ENCODE peak calls at places on chromosomes 5 and 9, in five cellular contexts. A is esophagus squamous epithelium; Q is PC-3; X is CD4-positive, CD25-positive, alpha-beta regulatory T cell; I is CD8-positive, alpha-beta memory T cell. Y is an unnamed sample.

GRCh38 chr9:124267271-124267807 is 9.6 kb downstream of the NEK6 start:
- DNase-seq in A (no peak), Q (peak; percentile 88), X (no peak), I (no peak), Y (no peak)

GRCh38 chr5:124583469-124584350 is 162.7 kb downstream of the ZNF608 start:
- DNase-seq in A (no peak), Q (peak; percentile 80), X (peak; percentile 52), I (no peak), Y (peak; percentile 66)

GRCh38 chr5:145260670-145261069 is 574.5 kb downstream of the PRELID2 start:
- DNase-seq in A (no peak), Q (no peak), X (no peak), I (no peak), Y (no peak)

GRCh38 chr5:135452366-135453030 is 347 bp upstream of the TIFAB start:
- DNase-seq in A (no peak), Q (no peak), X (no peak), I (no peak), Y (no peak)

GRCh38 chr5:31196309-31196708 is 2.8 kb downstream of the CDH6 start:
- DNase-seq in A (no peak), Q (peak; percentile 52), X (no peak), I (no peak), Y (no peak)

GRCh38 chr5:9284781-9285307 is 261.0 kb downstream of the SEMA5A start:
- DNase-seq in A (no peak), Q (no peak), X (no peak), I (no peak), Y (no peak)

GRCh38 chr9:34246453-34246852 is 67.6 kb downstream of the UBAP1 start:
- DNase-seq in A (no peak), Q (no peak), X (no peak), I (no peak), Y (no peak)

GRCh38 chr9:127561491-127562270 is 50.4 kb upstream of the STXBP1 start:
- DNase-seq in A (no peak), Q (peak; percentile 96), X (no peak), I (no peak), Y (peak; percentile 57)

GRCh38 chr5:149632311-149633251 is 51.3 kb downstream of the ARHGEF37 start:
- DNase-seq in A (no peak), Q (peak; percentile 72), X (no peak), I (no peak), Y (peak; percentile 63)

GRCh38 chr9:81529556-81530193 is 159.7 kb downstream of the TLE1 start:
- DNase-seq in A (no peak), Q (peak; percentile 77), X (no peak), I (no peak), Y (no peak)

GRCh38 chr9:105877719-105878118 is 183.4 kb downstream of the TMEM38B start:
- DNase-seq in A (no peak), Q (no peak), X (no peak), I (no peak), Y (no peak)

GRCh38 chr9:119701651-119702050 is 332.4 kb upstream of the BRINP1 start:
- DNase-seq in A (no peak), Q (no peak), X (no peak), I (no peak), Y (no peak)

GRCh38 chr5:38265546-38266179 is 7.3 kb downstream of the EGFLAM start:
- DNase-seq in A (no peak), Q (peak; percentile 86), X (peak; percentile 46), I (no peak), Y (peak; percentile 31)
- H3K4me3 ChIP-seq in A (no peak overlapping the region), Q (no peak overlapping the region), X (no peak overlapping the region), I (no peak overlapping the region), Y (no peak overlapping the region)

DNA sequence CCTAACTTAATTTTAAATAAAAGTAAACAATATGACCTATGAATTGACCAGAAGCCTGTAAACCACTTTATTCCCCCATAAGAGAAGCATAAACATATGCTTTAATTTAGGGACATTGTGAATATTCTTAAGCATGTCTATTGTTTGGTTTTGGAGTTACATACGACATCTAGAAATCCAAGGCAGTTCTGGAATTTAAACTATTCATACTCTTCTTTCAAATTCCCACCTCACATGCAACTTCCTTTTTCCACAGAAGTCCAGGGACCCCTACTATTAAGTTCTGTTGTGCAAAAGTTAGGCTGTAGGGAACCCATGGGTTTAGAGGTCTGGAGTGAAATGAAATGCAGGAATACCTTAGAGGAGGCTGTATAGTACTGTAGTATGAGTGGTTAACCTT is 2.1 kb downstream of the RIC1 start:
- DNase-seq in A (no peak), Q (no peak), X (no peak), I (no peak), Y (no peak)
- H3K27ac ChIP-seq in A (no peak overlapping the region), Q (no peak overlapping the region), X (no peak overlapping the region), I (no peak overlapping the region), Y (no peak overlapping the region)

DNA sequence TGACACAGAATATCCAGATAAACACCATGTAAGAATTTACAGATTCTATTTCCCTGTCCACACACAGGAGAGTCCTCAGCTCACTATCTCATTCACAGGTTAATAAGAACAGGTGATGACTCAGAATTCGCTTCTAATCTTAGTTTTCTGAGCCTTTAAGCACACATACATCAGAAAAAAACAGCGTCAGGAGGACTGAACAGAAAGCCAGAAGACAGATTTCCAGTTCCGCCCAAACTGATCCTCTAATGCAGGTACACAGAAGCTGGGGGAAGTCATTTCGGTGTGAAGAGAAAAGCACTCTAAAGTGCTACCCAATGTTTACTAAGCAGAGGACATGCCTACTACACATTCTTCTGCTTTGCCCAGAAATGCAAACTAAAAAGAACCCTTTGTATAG is 1.6 kb downstream of the CEMIP2 start:
- DNase-seq in A (no peak), Q (peak; percentile 42), X (peak; percentile 75), I (no peak), Y (peak; percentile 79)
- H3K4me1 ChIP-seq in A (peaks cover 78% of the 10 kb centered on the region), Q (peaks cover 58% of the 10 kb centered on the region), X (peaks cover 62% of the 10 kb centered on the region), I (peaks cover 56% of the 10 kb centered on the region), Y (peaks cover 4% of the 10 kb centered on the region)

DNA sequence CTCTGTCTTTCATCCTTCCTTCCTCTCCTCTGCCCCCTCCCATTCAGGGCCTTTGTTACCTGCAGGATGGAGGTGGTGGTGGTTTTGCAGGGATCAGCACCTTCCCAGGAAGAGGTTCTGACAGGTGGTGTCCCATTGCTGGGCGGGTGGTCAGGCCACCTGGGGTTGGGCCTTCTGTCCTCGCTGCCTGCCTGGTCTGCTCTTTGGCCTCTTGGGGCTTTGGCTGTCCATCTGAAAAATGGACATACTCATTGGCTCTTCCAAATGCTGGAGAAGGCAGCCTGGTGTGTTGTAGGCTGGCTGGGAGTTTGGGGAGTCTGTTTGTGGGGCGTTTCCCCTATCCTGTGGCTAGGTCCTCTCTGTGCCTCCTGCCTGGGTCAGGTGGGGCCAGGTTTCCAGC is 4.3 kb downstream of the RXRA start:
- DNase-seq in A (no peak), Q (no peak), X (no peak), I (no peak), Y (no peak)
- H3K4me3 ChIP-seq in A (no peak overlapping the region), Q (no peak overlapping the region), X (no peak overlapping the region), I (no peak overlapping the region), Y (no peak overlapping the region)

DNA sequence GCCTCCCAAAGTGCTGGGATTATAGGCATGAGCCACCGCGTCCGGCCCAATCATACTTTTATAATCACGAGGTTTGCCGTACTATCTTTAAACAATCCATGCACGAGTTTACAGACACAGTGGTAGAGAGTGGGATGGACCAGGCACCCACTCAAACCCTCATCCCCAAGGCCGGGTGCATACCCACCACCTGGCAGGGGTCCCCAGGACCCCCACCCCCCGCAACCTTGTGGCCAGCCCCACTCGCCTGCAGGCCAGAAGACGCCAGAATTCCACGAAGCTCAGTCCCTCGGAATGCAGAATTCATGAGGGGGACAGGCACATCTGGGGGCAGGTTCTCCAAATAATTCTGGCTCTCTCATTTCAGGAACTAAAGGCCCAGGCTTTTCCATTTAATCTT is 17.1 kb downstream of the NACC2 start:
- DNase-seq in A (no peak), Q (no peak), X (no peak), I (peak; percentile 25), Y (no peak)
- H3K27ac ChIP-seq in A (no peak overlapping the region), Q (no peak overlapping the region), X (no peak overlapping the region), I (no peak overlapping the region), Y (no peak overlapping the region)

GRCh38 chr5:150662731-150663516 is 1.9 kb downstream of the MYOZ3 start:
- DNase-seq in A (no peak), Q (no peak), X (no peak), I (no peak), Y (no peak)
- H3K4me1 ChIP-seq in A (peaks cover 7% of the 10 kb centered on the region), Q (no peaks in the 10 kb centered on the region), X (no peaks in the 10 kb centered on the region), I (no peaks in the 10 kb centered on the region), Y (no peaks in the 10 kb centered on the region)

GRCh38 chr9:110648698-110649097 is 19.9 kb upstream of the MUSK start:
- DNase-seq in A (no peak), Q (no peak), X (no peak), I (no peak), Y (no peak)

GRCh38 chr9:110650261-110650660 is 18.3 kb upstream of the MUSK start:
- DNase-seq in A (no peak), Q (peak; percentile 68), X (no peak), I (no peak), Y (no peak)

GRCh38 chr9:110655723-110656641 is 12.6 kb upstream of the MUSK start:
- DNase-seq in A (no peak), Q (no peak), X (no peak), I (no peak), Y (no peak)

GRCh38 chr9:110650991-110651411 is 17.6 kb upstream of the MUSK start:
- DNase-seq in A (no peak), Q (peak; percentile 77), X (no peak), I (no peak), Y (no peak)
- H3K4me3 ChIP-seq in A (no peak overlapping the region), Q (no peak overlapping the region), X (no peak overlapping the region), I (no peak overlapping the region), Y (no peak overlapping the region)